ENCODE peak calls at places on chromosomes 2 and 18, in four cellular contexts. A is IMR-90, M is heart left ventricle, B is A549. U is an unnamed sample.

GRCh38 chr2:201964631-201965206 is 68.9 kb upstream of the FZD7 start:
- DNase-seq in B (no peak), A (no peak), M (no peak), U (no peak)

GRCh38 chr18:35673682-35674081 is 92.1 kb downstream of the GALNT1 start:
- DNase-seq in B (no peak), M (no peak), A (no peak), U (no peak)

GRCh38 chr2:73920577-73921545 is 5.8 kb upstream of the DGUOK start:
- DNase-seq in A (peak; percentile 38), M (no peak), B (peak; percentile 70), U (no peak)

GRCh38 chr2:69986691-69987090 is 25.3 kb upstream of the ASPRV1 start:
- DNase-seq in B (no peak), A (no peak), M (no peak), U (no peak)

GRCh38 chr2:128324897-128325410 is 6.3 kb upstream of the HS6ST1 start:
- DNase-seq in A (no peak), M (peak; percentile 4), B (no peak), U (no peak)

GRCh38 chr2:237876951-237877491 is 17.6 kb downstream of the RAMP1 start:
- DNase-seq in B (no peak), A (no peak), M (no peak), U (no peak)

GRCh38 chr18:31835528-31836138 is 75.0 kb upstream of the SLC25A52 start:
- DNase-seq in B (no peak), A (peak; percentile 66), M (no peak), U (no peak)

GRCh38 chr18:36427369-36427768 is 129.9 kb downstream of the FHOD3 start:
- DNase-seq in M (no peak), B (no peak), A (no peak), U (no peak)

GRCh38 chr18:63540131-63540530 is 2.0 kb upstream of the SERPINB12 start:
- DNase-seq in B (no peak), A (peak; percentile 46), M (no peak), U (no peak)

GRCh38 chr2:220811952-220812570 is 760.0 kb downstream of the EPHA4 start:
- DNase-seq in M (no peak), A (peak; percentile 75), B (no peak), U (no peak)

GRCh38 chr2:166519391-166519962 is 25.4 kb upstream of the SCN7A start:
- DNase-seq in B (no peak), A (no peak), M (no peak), U (no peak)

GRCh38 chr2:239022437-239023260 is 174.8 kb downstream of the TWIST2 start:
- DNase-seq in M (no peak), B (no peak), A (no peak), U (no peak)

GRCh38 chr18:29849145-29849544 is 1193.4 kb downstream of the DSC3 start:
- DNase-seq in B (no peak), M (no peak), A (no peak), U (no peak)

DNA sequence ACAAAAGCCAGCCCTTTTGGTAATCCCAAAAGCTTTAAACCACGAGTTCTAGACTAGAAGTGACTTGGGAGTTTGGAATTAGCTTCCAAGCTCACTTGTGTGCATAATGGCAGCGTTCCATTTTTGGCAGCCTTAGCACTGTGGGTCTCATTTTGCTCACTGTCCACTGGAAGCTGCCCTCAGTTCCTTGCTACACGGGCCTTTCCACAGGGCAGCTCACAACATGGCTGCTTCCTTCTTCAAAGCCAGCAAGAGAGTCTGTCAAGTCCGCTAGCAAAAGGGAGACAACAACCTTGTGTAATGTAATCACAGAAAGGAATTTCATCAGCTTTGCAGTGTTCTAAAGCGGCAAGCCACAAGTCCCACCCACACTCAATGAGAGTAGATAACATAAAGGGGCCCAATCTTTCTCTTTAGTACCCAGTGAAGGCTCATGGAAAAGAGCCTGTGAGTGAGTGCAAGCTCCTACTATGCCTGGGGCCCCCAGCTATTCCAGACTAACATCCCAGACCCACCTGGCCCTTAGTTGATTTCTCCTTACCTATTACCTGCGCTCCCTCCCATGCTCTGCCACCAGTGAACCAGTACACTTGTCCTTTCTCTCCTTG is 239.7 kb upstream of the FBXO11 start:
- DNase-seq in A (peak; percentile 30), M (no peak), B (no peak), U (no peak)
- TF ChIP-seq POLR2A in A (no peak), M (no peak), B (no peak), U (no peak)

GRCh38 chr2:109407401-109408335 is 206.1 kb downstream of the SEPTIN10 start:
- DNase-seq in M (no peak), B (no peak), A (no peak), U (no peak)
- TF ChIP-seq POLR2A in M (no peak), B (no peak), A (no peak), U (no peak)

GRCh38 chr2:218273908-218274249 is 3.6 kb downstream of the PNKD start:
- DNase-seq in M (no peak), B (no peak), A (no peak), U (no peak)

GRCh38 chr2:218271865-218272530 is 1.7 kb downstream of the PNKD start:
- DNase-seq in B (no peak), A (no peak), M (no peak), U (no peak)

GRCh38 chr2:218271487-218271797 is 1.1 kb downstream of the PNKD start:
- DNase-seq in A (no peak), B (no peak), M (no peak), U (no peak)

GRCh38 chr2:218270721-218271486 is 585 bp downstream of the PNKD start:
- DNase-seq in M (no peak), A (no peak), B (no peak), U (no peak)

GRCh38 chr2:218272531-218273212 is 2.4 kb downstream of the PNKD start:
- DNase-seq in M (peak; percentile 85), A (peak; percentile 84), B (peak; percentile 87), U (peak; percentile 85)
- TF ChIP-seq POLR2A in M (no peak), A (peak; percentile 40), B (no peak), U (no peak)

GRCh38 chr2:796151-796955 is 119.1 kb upstream of the TMEM18 start:
- DNase-seq in A (no peak), B (no peak), M (no peak), U (no peak)

GRCh38 chr2:797556-797955 is 120.3 kb upstream of the TMEM18 start:
- DNase-seq in A (no peak), B (no peak), M (no peak), U (no peak)

GRCh38 chr2:795245-796041 is 118.2 kb upstream of the TMEM18 start:
- DNase-seq in B (no peak), M (no peak), A (no peak), U (no peak)

GRCh38 chr2:794554-795244 is 117.5 kb upstream of the TMEM18 start:
- DNase-seq in M (no peak), A (no peak), B (no peak), U (peak; percentile 31)

DNA sequence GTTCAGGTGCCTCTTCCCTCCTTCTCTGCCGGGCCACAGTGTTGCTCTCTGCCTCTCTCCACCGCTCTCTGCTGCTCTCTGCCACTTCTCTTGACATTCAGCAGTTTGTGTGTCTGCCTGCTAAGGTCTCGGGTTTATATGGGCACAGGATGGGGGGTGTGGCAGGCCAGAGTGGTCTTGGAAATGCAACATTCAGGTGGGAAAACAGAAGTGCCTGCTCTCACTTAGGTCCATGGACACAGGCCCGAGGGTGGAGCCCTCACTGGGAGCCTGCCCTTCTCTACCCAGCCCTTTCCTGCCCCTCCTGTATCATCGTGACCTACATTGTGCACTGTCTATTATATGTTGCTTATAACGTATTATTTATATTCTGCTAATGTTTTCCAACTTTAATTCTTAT is 120.8 kb upstream of the TMEM18 start:
- DNase-seq in B (no peak), M (no peak), A (no peak), U (no peak)
- TF ChIP-seq POLR2A in B (no peak), M (no peak), A (no peak), U (no peak)

DNA sequence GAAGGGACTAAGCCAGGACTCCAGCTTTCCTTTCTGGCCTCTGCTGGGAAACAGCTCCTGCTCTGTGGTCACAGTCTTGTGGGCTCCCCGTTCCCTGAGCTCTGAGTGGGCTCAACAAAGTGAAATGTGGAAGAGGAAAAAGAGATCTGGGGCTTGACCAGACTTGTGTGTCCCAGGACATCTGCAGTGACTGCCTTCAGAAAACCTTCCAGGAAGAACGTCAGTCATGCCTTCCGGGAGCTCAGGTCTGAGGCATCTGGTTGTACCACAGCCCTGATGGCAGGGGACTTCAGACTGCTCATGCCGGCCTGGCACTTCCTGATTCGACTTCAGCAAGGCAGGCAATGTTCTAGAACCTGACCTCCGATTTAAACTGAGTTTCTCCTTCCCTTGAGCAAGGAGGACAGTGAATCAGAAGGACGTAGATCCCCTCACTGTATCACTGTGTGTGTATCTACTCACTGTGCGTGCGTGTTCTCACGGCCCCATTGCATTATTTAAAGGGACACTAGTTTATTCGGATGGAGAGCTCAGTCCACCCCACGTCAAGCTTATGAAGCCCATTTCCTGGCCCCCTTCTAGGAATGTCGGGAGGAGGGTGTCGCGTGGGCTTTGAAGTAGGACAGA is 556 bp upstream of the FBLN7 start:
- DNase-seq in M (no peak), A (peak; percentile 37), B (no peak), U (no peak)
- TF ChIP-seq POLR2A in M (no peak), A (no peak), B (no peak), U (no peak)

GRCh38 chr2:42132966-42133641 is 36.0 kb upstream of the EML4 start:
- DNase-seq in M (peak; percentile 82), B (peak; percentile 89), A (peak; percentile 98), U (peak; percentile 51)
- TF ChIP-seq POLR2A in M (no peak), B (no peak), A (peak; percentile 52), U (no peak)

DNA sequence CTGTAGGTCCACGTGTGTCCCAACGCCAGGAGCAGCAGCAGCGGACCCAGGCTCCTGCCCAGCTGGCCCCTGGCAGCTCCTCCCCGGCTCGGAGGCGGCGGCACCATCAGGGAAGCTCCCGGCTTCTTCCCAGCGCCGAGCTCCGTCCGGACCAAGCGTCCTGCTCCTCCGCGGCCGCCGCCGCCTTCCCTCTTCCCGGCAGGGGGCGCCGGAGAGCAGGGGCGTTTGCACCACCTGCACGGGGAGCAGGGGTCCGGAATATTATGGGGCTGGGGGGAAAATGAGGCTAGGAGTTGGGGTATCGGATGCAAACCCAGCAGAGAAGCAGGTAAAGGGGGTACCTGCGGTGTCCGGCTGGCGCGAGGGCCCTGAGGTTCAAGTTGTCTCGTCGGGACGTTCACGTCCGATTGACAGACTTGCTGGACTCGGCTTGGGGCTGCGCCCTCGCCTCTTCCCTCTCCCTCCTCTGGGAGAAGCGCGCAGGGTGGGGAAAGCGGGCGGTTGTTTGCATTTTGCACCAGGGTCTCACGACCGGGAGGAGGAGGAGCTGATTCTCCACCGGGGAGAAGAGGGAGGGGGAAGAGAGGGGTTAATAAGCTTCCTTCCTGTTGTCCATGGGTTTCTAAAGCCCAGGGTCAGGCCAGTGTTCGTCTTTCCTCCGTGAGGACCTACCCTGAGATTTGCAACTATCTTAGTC is at the start of gene CCBE1:
- DNase-seq in B (peak; percentile 42), A (peak; percentile 71), M (peak; percentile 20), U (peak; percentile 76)
- TF ChIP-seq POLR2A in B (no peak), A (peak; percentile 11), M (no peak), U (no peak)